ENCODE peak calls at places on chromosomes 16 and 17, in eight cellular contexts. H is mammary epithelial cell, M is body of pancreas, G is progenitor cell of endocrine pancreas, K is astrocyte of the spinal cord, N is A673, U is tibial artery, X is lower leg skin. J is an unnamed sample.

GRCh38 chr17:63881935-63882601 is at the start of gene GH2:
- DNase-seq in G (peak; percentile 41), U (no peak), X (no peak), N (peak; percentile 59), K (peak; percentile 13), M (peak; percentile 62), H (peak; percentile 21), J (peak; percentile 63)

GRCh38 chr16:73853968-73854367 is 442.6 kb upstream of the PSMD7 start:
- DNase-seq in M (no peak), N (no peak), H (no peak), X (no peak), K (no peak), G (no peak), U (no peak), J (no peak)

GRCh38 chr17:39677581-39678339 is 9.5 kb downstream of the PNMT start:
- DNase-seq in X (no peak), H (no peak), U (peak; percentile 80), N (no peak), K (no peak), M (no peak), G (no peak), J (no peak)

GRCh38 chr16:72789921-72790320 is 258.0 kb downstream of the ZFHX3 start:
- DNase-seq in K (no peak), G (no peak), X (no peak), U (no peak), H (no peak), N (no peak), M (no peak), J (no peak)

GRCh38 chr17:58391302-58391984 is 25.9 kb downstream of the RNF43 start:
- DNase-seq in H (peak; percentile 91), M (peak; percentile 95), K (peak; percentile 29), U (no peak), G (no peak), X (no peak), N (peak; percentile 25), J (peak; percentile 75)

GRCh38 chr17:49993423-49994037 is 1.5 kb downstream of the DLX3 start:
- DNase-seq in K (no peak), H (no peak), X (peak; percentile 85), M (peak; percentile 28), G (peak; percentile 37), N (no peak), U (no peak), J (peak; percentile 25)

GRCh38 chr17:10082795-10083194 is 115.6 kb downstream of the GAS7 start:
- DNase-seq in X (no peak), K (no peak), H (no peak), M (no peak), G (no peak), U (no peak), N (no peak), J (no peak)

GRCh38 chr17:65576939-65577338 is 15.5 kb upstream of the AXIN2 start:
- DNase-seq in N (no peak), U (no peak), G (no peak), X (no peak), M (no peak), K (no peak), H (no peak), J (no peak)

GRCh38 chr17:41413353-41413752 is 11.0 kb downstream of the KRT37 start:
- DNase-seq in N (peak; percentile 0), H (no peak), K (no peak), G (no peak), M (no peak), X (no peak), U (no peak), J (no peak)

GRCh38 chr17:46986401-46986800 is 7.3 kb upstream of the RPRML start:
- DNase-seq in X (no peak), U (no peak), K (no peak), H (no peak), M (no peak), N (no peak), G (no peak), J (no peak)

DNA sequence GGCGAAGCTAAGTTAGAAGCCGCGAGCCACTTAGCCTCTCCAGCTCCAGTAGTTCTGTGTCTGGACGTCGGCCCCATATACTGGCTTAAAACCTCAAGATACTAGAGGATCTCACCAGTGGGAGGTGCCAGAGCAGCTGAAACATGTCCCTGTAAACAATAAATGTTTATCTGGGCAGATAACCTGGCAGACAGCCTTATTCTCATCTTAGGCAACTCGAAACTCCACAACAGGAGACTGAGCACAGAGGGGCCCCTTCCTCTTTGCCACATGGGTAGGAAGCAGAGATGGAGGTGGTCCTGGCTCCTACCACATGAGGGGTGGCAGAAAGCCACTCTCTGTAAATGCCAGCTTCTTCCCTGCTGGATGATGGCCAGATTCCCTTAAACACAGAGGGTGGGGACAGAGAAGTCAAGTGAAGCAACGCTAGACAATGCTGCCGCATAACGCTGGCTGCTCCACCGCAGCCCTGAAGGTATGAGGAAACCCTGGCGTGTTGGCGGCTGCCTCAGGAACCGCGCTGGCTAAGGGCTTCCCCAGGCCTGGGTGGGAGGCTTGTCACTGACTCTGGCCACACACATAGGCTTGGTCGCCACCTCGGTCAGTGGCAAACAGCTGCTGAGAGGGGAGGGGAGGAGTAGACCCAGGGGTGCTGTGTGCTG is 67.9 kb downstream of the HIC1 start:
- DNase-seq in X (peak; percentile 91), K (peak; percentile 86), M (peak; percentile 18), H (peak; percentile 71), G (no peak), U (peak; percentile 68), N (peak; percentile 66), J (peak; percentile 19)
- TF ChIP-seq CTCF in X (no peak), K (peak; percentile 3), M (no peak), H (no peak), G (no peak), U (no peak), N (peak; percentile 36), J (peak; percentile 11)

GRCh38 chr16:59635674-59636073 is 901.6 kb upstream of the GOT2 start:
- DNase-seq in X (no peak), K (peak; percentile 47), N (no peak), H (peak; percentile 56), G (no peak), U (no peak), M (no peak), J (no peak)
- TF ChIP-seq CTCF in X (no peak), K (no peak), N (no peak), H (no peak), G (no peak), U (no peak), M (no peak), J (no peak)

GRCh38 chr17:2299756-2300155 is 3.8 kb downstream of the SMG6 start:
- DNase-seq in H (no peak), U (no peak), K (no peak), N (no peak), G (no peak), M (no peak), X (no peak), J (no peak)

GRCh38 chr17:2297023-2297422 is 6.6 kb downstream of the SMG6 start:
- DNase-seq in H (no peak), N (no peak), M (no peak), K (no peak), U (no peak), G (no peak), X (no peak), J (no peak)

GRCh38 chr17:2299136-2299535 is 4.4 kb downstream of the SMG6 start:
- DNase-seq in X (no peak), N (no peak), K (no peak), M (no peak), G (no peak), H (no peak), U (no peak), J (no peak)

GRCh38 chr17:2303278-2304188 is at the start of the genes SMG6 and SRR:
- DNase-seq in G (peak; percentile 87), H (peak; percentile 92), M (peak; percentile 94), N (peak; percentile 96), X (peak; percentile 98), K (peak; percentile 92), U (peak; percentile 87), J (peak; percentile 88)

GRCh38 chr17:2302740-2303277 is 776 bp downstream of the SMG6 start:
- DNase-seq in G (no peak), M (no peak), N (peak; percentile 60), X (no peak), K (peak; percentile 22), H (no peak), U (no peak), J (no peak)
- TF ChIP-seq CTCF in G (no peak), M (no peak), N (no peak), X (no peak), K (no peak), H (no peak), U (no peak), J (no peak)

GRCh38 chr16:58753711-58754134 is 19.6 kb upstream of the GOT2 start:
- DNase-seq in X (no peak), K (no peak), G (no peak), H (no peak), U (no peak), N (no peak), M (no peak), J (no peak)

GRCh38 chr16:58756650-58757332 is 22.7 kb upstream of the GOT2 start:
- DNase-seq in U (no peak), X (no peak), K (no peak), N (no peak), H (no peak), M (no peak), G (no peak), J (no peak)

DNA sequence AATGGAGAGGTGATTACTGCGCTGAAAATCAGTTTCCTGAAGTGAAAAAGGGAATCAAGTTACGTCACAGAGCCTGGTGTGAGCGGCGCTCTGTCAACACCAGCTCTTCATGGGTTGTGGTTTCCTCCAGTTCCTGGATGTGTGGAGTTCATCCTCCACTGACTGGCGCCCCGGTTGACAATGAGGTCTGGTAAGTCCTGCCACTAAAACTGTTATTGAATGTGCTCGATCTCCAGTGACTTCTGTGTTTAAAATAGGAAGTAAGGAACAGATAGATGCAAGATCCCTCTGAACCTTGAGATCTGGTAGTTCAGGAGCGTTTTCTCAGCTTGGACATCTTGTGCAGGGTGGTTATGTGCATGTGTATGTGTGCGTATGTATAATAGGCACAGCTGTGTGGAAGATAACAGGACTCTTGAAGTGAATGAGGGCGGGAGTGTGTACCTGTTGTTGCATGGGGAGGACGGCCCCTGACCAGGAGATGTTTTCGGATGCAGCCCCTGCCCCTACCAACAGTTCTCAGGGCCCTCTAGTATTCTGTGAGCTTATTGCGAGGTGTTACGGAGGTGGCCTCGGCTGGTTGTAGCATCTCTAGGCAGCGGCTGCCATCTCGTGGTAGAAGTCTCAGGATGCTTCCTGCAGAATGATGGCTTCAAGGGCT is 22.0 kb upstream of the GOT2 start:
- DNase-seq in N (peak; percentile 81), X (peak; percentile 90), H (peak; percentile 58), M (peak; percentile 57), G (peak; percentile 34), U (peak; percentile 58), K (peak; percentile 69), J (peak; percentile 79)
- TF ChIP-seq CTCF in N (peak; percentile 81), X (no peak), H (peak; percentile 70), M (peak; percentile 44), G (peak; percentile 75), U (peak; percentile 55), K (peak; percentile 81), J (peak; percentile 90)

DNA sequence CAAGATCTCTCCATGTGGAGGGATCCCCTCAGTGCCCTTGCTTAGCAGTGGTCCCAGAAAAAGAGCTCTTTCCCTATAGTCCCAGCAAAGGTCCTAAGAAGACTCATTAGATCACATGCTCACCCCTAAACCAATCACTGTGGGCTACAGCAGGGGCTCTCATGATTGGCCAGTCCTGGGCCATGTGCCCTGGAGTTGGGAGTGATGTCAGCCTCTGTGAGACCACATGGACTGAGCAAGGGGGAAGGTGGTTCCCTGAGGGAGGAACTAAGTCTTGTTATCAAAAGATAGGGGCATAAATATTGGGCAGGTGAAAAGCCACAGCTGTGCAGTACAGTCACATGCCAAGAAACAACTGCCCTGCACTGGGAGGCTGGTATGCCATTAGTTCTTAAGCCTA is 51.3 kb downstream of the SCNN1B start:
- DNase-seq in K (no peak), H (no peak), G (no peak), N (no peak), U (no peak), M (peak; percentile 37), X (no peak), J (no peak)
- TF ChIP-seq CTCF in K (no peak), H (no peak), G (no peak), N (no peak), U (no peak), M (no peak), X (no peak), J (no peak)

J was measured in BE2C.